ENCODE peak calls at places on chromosome 21, in ten cellular contexts. J is HCEC 1CT; A is mesenchymal stem cell; C is anterior cingulate cortex; V is ACHN; W is left ventricle myocardium inferior; E is aorta; G is HEK293T; U is right cardiac atrium; K is CD8-positive, alpha-beta T cell. P is an unnamed sample.

GRCh38 chr21:38843806-38844479 is 38.2 kb downstream of the ETS2 start:
- DNase-seq in E (no peak), J (peak; percentile 85), A (no peak), W (no peak), G (no peak), U (no peak), C (no peak), V (no peak), K (no peak), P (no peak)

GRCh38 chr21:44300262-44300959 is 558 bp downstream of the PFKL start:
- DNase-seq in V (peak; percentile 47), U (peak; percentile 94), K (peak; percentile 38), J (peak; percentile 54), W (peak; percentile 81), A (peak; percentile 63), G (peak; percentile 73), E (peak; percentile 93), C (peak; percentile 11), P (peak; percentile 73)

GRCh38 chr21:42534901-42535378 is 21.3 kb downstream of the SLC37A1 start:
- DNase-seq in J (no peak), V (no peak), U (no peak), C (no peak), K (no peak), A (no peak), E (no peak), G (no peak), W (no peak), P (no peak)

GRCh38 chr21:42121792-42122191 is 50.7 kb downstream of the UMODL1 start:
- DNase-seq in U (no peak), A (no peak), V (peak; percentile 17), G (no peak), W (no peak), C (no peak), E (no peak), K (no peak), J (no peak), P (no peak)

GRCh38 chr21:15210235-15210678 is 145.5 kb upstream of the NRIP1 start:
- DNase-seq in G (no peak), J (peak; percentile 9), C (no peak), A (peak; percentile 27), W (peak; percentile 51), U (peak; percentile 70), K (no peak), E (peak; percentile 80), V (no peak), P (peak; percentile 79)

GRCh38 chr21:43361493-43362296 is 65.2 kb downstream of the SIK1 start:
- DNase-seq in K (peak; percentile 41), A (peak; percentile 35), E (no peak), C (no peak), J (no peak), U (peak; percentile 83), G (no peak), W (peak; percentile 72), V (no peak), P (peak; percentile 54)

GRCh38 chr21:31795992-31796391 is 64.1 kb upstream of the SCAF4 start:
- DNase-seq in W (no peak), U (no peak), J (no peak), V (no peak), K (no peak), G (no peak), A (no peak), C (no peak), E (no peak), P (no peak)

GRCh38 chr21:36976228-36976627 is 9.8 kb upstream of the HLCS start:
- DNase-seq in C (no peak), G (no peak), E (no peak), V (no peak), A (no peak), W (no peak), J (no peak), U (no peak), K (no peak), P (no peak)

GRCh38 chr21:29335720-29336119 is 37.0 kb downstream of the BACH1 start:
- DNase-seq in A (no peak), C (no peak), U (no peak), K (no peak), W (no peak), E (no peak), J (peak; percentile 81), G (no peak), V (no peak), P (no peak)

GRCh38 chr21:31846690-31847089 is 26.1 kb upstream of the HUNK start:
- DNase-seq in W (no peak), E (no peak), J (no peak), K (no peak), A (no peak), V (no peak), C (no peak), G (no peak), U (peak; percentile 58), P (no peak)

GRCh38 chr21:37098756-37099155 is 25.7 kb downstream of the TTC3 start:
- DNase-seq in C (no peak), G (no peak), U (no peak), W (no peak), V (no peak), A (no peak), K (no peak), J (no peak), E (no peak), P (no peak)

GRCh38 chr21:42580076-42580792 is 66.6 kb downstream of the SLC37A1 start:
- DNase-seq in E (no peak), K (no peak), U (no peak), V (no peak), G (no peak), W (no peak), C (no peak), J (no peak), A (no peak), P (peak; percentile 40)

GRCh38 chr21:33915368-33916199 is at the start of gene ATP5PO:
- DNase-seq in C (peak; percentile 91), E (peak; percentile 99), W (peak; percentile 98), J (peak; percentile 98), A (peak; percentile 98), U (peak; percentile 99), G (peak; percentile 99), K (peak; percentile 92), V (peak; percentile 96), P (peak; percentile 98)

GRCh38 chr21:38798481-38798882 is 7.2 kb upstream of the ETS2 start:
- DNase-seq in K (no peak), U (no peak), J (peak; percentile 15), V (peak; percentile 77), G (peak; percentile 52), A (peak; percentile 44), C (no peak), E (no peak), W (no peak), P (no peak)

GRCh38 chr21:41358193-41359166 is 3.3 kb upstream of the MX2 start:
- DNase-seq in W (no peak), K (no peak), G (no peak), C (no peak), A (no peak), U (no peak), V (no peak), J (no peak), E (peak; percentile 51), P (no peak)

GRCh38 chr21:31299291-31300147 is 44.5 kb downstream of the TIAM1 start:
- DNase-seq in J (no peak), C (no peak), U (no peak), K (no peak), A (no peak), W (no peak), V (no peak), G (no peak), E (no peak), P (no peak)

GRCh38 chr21:43985690-43986251 is 26.3 kb upstream of the TRAPPC10 start:
- DNase-seq in G (no peak), J (no peak), E (no peak), W (no peak), V (no peak), A (no peak), K (no peak), U (no peak), C (no peak), P (no peak)

GRCh38 chr21:28518620-28519019 is 474.1 kb downstream of the LTN1 start:
- DNase-seq in E (no peak), C (no peak), U (no peak), W (no peak), J (peak; percentile 15), G (no peak), V (no peak), K (no peak), A (no peak), P (no peak)

GRCh38 chr21:35777081-35777480 is 283.2 kb downstream of the SETD4 start:
- DNase-seq in W (no peak), V (no peak), J (no peak), A (no peak), E (no peak), U (no peak), K (no peak), C (no peak), G (no peak), P (no peak)

GRCh38 chr21:42562816-42563215 is 49.2 kb downstream of the SLC37A1 start:
- DNase-seq in V (no peak), U (no peak), G (no peak), K (no peak), A (no peak), J (no peak), W (no peak), E (peak; percentile 55), C (no peak), P (peak; percentile 13)

GRCh38 chr21:16773206-16773605 is 739.6 kb upstream of the CXADR start:
- DNase-seq in K (no peak), J (peak; percentile 49), V (peak; percentile 7), E (no peak), C (no peak), A (peak; percentile 3), G (no peak), U (no peak), W (no peak), P (no peak)

GRCh38 chr21:46194374-46195334 is 10.4 kb upstream of the SPATC1L start:
- DNase-seq in E (peak; percentile 69), G (no peak), V (no peak), C (no peak), W (peak; percentile 7), U (peak; percentile 39), J (no peak), K (no peak), A (no peak), P (no peak)

GRCh38 chr21:25428537-25428936 is 178.7 kb downstream of the MRPL39 start:
- DNase-seq in U (no peak), G (no peak), K (no peak), A (no peak), J (no peak), E (no peak), W (no peak), V (peak; percentile 11), C (no peak), P (no peak)

GRCh38 chr21:42010507-42011493 is 640 bp upstream of the ZBTB21 start:
- DNase-seq in K (no peak), V (peak; percentile 33), E (peak; percentile 91), C (no peak), G (peak; percentile 51), W (no peak), U (no peak), J (peak; percentile 24), A (peak; percentile 38), P (no peak)

GRCh38 chr21:25708467-25709065 is 26.1 kb downstream of the ATP5PF start:
- DNase-seq in G (peak; percentile 39), A (peak; percentile 52), C (no peak), K (peak; percentile 32), W (no peak), U (no peak), E (no peak), V (peak; percentile 41), J (peak; percentile 30), P (no peak)

GRCh38 chr21:45404726-45405270 is at the start of gene COL18A1:
- DNase-seq in K (no peak), A (peak; percentile 64), W (peak; percentile 78), G (peak; percentile 93), U (peak; percentile 92), E (peak; percentile 89), C (no peak), V (peak; percentile 50), J (peak; percentile 15), P (no peak)

GRCh38 chr21:45202889-45203288 is 84.8 kb downstream of the POFUT2 start:
- DNase-seq in G (no peak), U (no peak), W (no peak), J (no peak), V (no peak), E (no peak), A (no peak), C (no peak), K (no peak), P (no peak)

GRCh38 chr21:39319814-39320332 is 6.4 kb upstream of the BRWD1 start:
- DNase-seq in J (no peak), E (no peak), W (no peak), V (no peak), A (no peak), G (no peak), U (no peak), K (no peak), C (no peak), P (no peak)